ENCODE peak calls at places on chromosome X, in five cellular contexts. Z is CD8-positive, alpha-beta T cell; K is heart right ventricle; D is WTC11; H is GM04504. Y is an unnamed sample.

GRCh38 chrX:108353452-108353851 is 84.8 kb downstream of the COL4A6 start:
- DNase-seq in Z (no peak), K (no peak), D (no peak), H (no peak), Y (no peak)

GRCh38 chrX:38620623-38621022 is 59.3 kb downstream of the TSPAN7 start:
- DNase-seq in Z (no peak), K (no peak), D (no peak), H (no peak), Y (no peak)

GRCh38 chrX:74187211-74187610 is 116.8 kb upstream of the ZCCHC13 start:
- DNase-seq in Z (no peak), K (no peak), D (no peak), H (no peak), Y (no peak)

GRCh38 chrX:53048169-53049126 is at the start of gene GPR173:
- DNase-seq in Z (no peak), K (peak), D (peak), H (peak), Y (peak)

GRCh38 chrX:123803331-123803983 is 56.4 kb upstream of the XIAP start:
- DNase-seq in Z (no peak), K (no peak), D (no peak), H (peak), Y (peak)

GRCh38 chrX:129930941-129931410 is 25.0 kb downstream of the UTP14A start:
- DNase-seq in Z (no peak), K (no peak), D (no peak), H (no peak), Y (no peak)

GRCh38 chrX:36983831-36984230 is 24.3 kb upstream of the FAM47C start:
- DNase-seq in Z (no peak), K (no peak), D (no peak), H (no peak), Y (no peak)

GRCh38 chrX:17656035-17656418 is 81.3 kb upstream of the SCML1 start:
- DNase-seq in Z (no peak), K (no peak), D (peak), H (no peak), Y (no peak)

GRCh38 chrX:13473666-13474516 is 95.5 kb upstream of the EGFL6 start:
- DNase-seq in Z (no peak), K (no peak), D (no peak), H (no peak), Y (no peak)

GRCh38 chrX:11787564-11787963 is 29.5 kb downstream of the MSL3 start:
- DNase-seq in Z (peak), K (peak), D (peak), H (peak), Y (peak)

GRCh38 chrX:112945796-112946195 is 105.2 kb upstream of the AMOT start:
- DNase-seq in Z (no peak), K (no peak), D (no peak), H (no peak), Y (no peak)

GRCh38 chrX:153968754-153969124 is 2.9 kb downstream of the HCFC1 start:
- DNase-seq in Z (no peak), K (no peak), D (no peak), H (no peak), Y (no peak)

GRCh38 chrX:66914082-66914481 is 275.2 kb upstream of the EDA2R start:
- DNase-seq in Z (no peak), K (no peak), D (no peak), H (no peak), Y (no peak)

GRCh38 chrX:48711162-48711928 is 14.8 kb downstream of the SUV39H1 start:
- DNase-seq in Z (no peak), K (no peak), D (no peak), H (no peak), Y (no peak)

GRCh38 chrX:9379697-9380551 is 84.9 kb upstream of the TBL1X start:
- DNase-seq in Z (no peak), K (no peak), D (no peak), H (no peak), Y (no peak)

GRCh38 chrX:16212024-16212423 is 44.7 kb downstream of the MAGEB17 start:
- DNase-seq in Z (no peak), K (no peak), D (no peak), H (no peak), Y (no peak)

GRCh38 chrX:38275615-38276014 is 51.7 kb downstream of the RPGR start:
- DNase-seq in Z (no peak), K (no peak), D (no peak), H (peak), Y (peak)

GRCh38 chrX:43707812-43708548 is 51.9 kb downstream of the MAOA start:
- DNase-seq in Z (no peak), K (peak), D (no peak), H (no peak), Y (no peak)

GRCh38 chrX:109858602-109859341 is 125.7 kb upstream of the ACSL4 start:
- DNase-seq in Z (no peak), K (no peak), D (no peak), H (no peak), Y (no peak)

GRCh38 chrX:17078031-17078730 is 131.7 kb downstream of the REPS2 start:
- DNase-seq in Z (no peak), K (no peak), D (no peak), H (peak), Y (no peak)

GRCh38 chrX:48971325-48972213 is at the start of gene KCND1:
- DNase-seq in Z (no peak), K (peak), D (peak), H (no peak), Y (peak)

GRCh38 chrX:2608638-2609430 is 82.3 kb upstream of the CD99 start:
- DNase-seq in Z (peak), K (peak), D (peak), H (peak), Y (peak)

GRCh38 chrX:1077140-1077539 is 135.3 kb downstream of the CRLF2 start:
- DNase-seq in Z (no peak), K (no peak), D (no peak), H (no peak), Y (no peak)

GRCh38 chrX:73262991-73263390 is 48.3 kb upstream of the NAP1L2 start:
- DNase-seq in Z (no peak), K (no peak), D (no peak), H (no peak), Y (no peak)

GRCh38 chrX:49001521-49002090 is 458 bp downstream of the GRIPAP1 start:
- DNase-seq in Z (peak), K (no peak), D (peak), H (no peak), Y (no peak)

Y was measured in skeletal muscle cell.